ENCODE peak calls at places on chromosome 4, in ten cellular contexts. X is epithelial cell of proximal tubule, Q is AG10803, R is HCT116, B is sigmoid colon, K is fibroblast of pulmonary artery, Z is psoas muscle, C is AG04450, V is right cardiac atrium, T is kidney. A is an unnamed sample.

GRCh38 chr4:13484749-13485345 is 707 bp upstream of the RAB28 start:
- DNase-seq in X (no peak), Q (peak; percentile 20), R (peak; percentile 16), B (no peak), K (peak; percentile 62), Z (no peak), C (no peak), V (no peak), T (no peak), A (no peak)

GRCh38 chr4:2259541-2260267 is 2.2 kb downstream of the MXD4 start:
- DNase-seq in X (no peak), Q (no peak), R (no peak), B (peak; percentile 68), K (no peak), Z (peak; percentile 12), C (no peak), V (peak; percentile 52), T (no peak), A (no peak)

GRCh38 chr4:30863031-30863430 is 142.9 kb downstream of the PCDH7 start:
- DNase-seq in X (no peak), Q (peak; percentile 8), R (no peak), B (no peak), K (peak; percentile 86), Z (no peak), C (no peak), V (no peak), T (no peak), A (no peak)

GRCh38 chr4:55768291-55768690 is 51.3 kb upstream of the EXOC1L start:
- DNase-seq in X (no peak), Q (peak; percentile 80), R (no peak), B (no peak), K (peak; percentile 95), Z (no peak), C (peak; percentile 27), V (no peak), T (no peak), A (no peak)

GRCh38 chr4:6896035-6896434 is 13.6 kb upstream of the TBC1D14 start:
- DNase-seq in X (no peak), Q (no peak), R (no peak), B (no peak), K (no peak), Z (no peak), C (no peak), V (no peak), T (no peak), A (no peak)

GRCh38 chr4:40713798-40714197 is 36.0 kb upstream of the NSUN7 start:
- DNase-seq in X (no peak), Q (no peak), R (no peak), B (no peak), K (no peak), Z (no peak), C (no peak), V (no peak), T (no peak), A (no peak)

GRCh38 chr4:1225272-1226166 is 23.4 kb downstream of the CTBP1 start:
- DNase-seq in X (no peak), Q (no peak), R (no peak), B (no peak), K (no peak), Z (no peak), C (no peak), V (no peak), T (no peak), A (no peak)

GRCh38 chr4:32073542-32073941 is 1353.4 kb downstream of the PCDH7 start:
- DNase-seq in X (no peak), Q (no peak), R (no peak), B (no peak), K (no peak), Z (no peak), C (no peak), V (no peak), T (no peak), A (no peak)

GRCh38 chr4:64359496-64359895 is 49.8 kb downstream of the TECRL start:
- DNase-seq in X (no peak), Q (no peak), R (no peak), B (no peak), K (no peak), Z (no peak), C (no peak), V (no peak), T (no peak), A (no peak)

GRCh38 chr4:13415068-13415785 is 68.9 kb downstream of the RAB28 start:
- DNase-seq in X (no peak), Q (no peak), R (no peak), B (no peak), K (peak; percentile 34), Z (no peak), C (no peak), V (peak; percentile 68), T (no peak), A (no peak)

GRCh38 chr4:20844311-20844710 is 144.1 kb downstream of the PACRGL start:
- DNase-seq in X (no peak), Q (no peak), R (no peak), B (no peak), K (no peak), Z (no peak), C (no peak), V (no peak), T (no peak), A (no peak)

GRCh38 chr4:6196871-6197270 is 3.5 kb downstream of the JAKMIP1 start:
- DNase-seq in X (no peak), Q (no peak), R (no peak), B (peak; percentile 44), K (no peak), Z (no peak), C (no peak), V (no peak), T (peak; percentile 15), A (no peak)

GRCh38 chr4:61336911-61337310 is 136.8 kb downstream of the ADGRL3 start:
- DNase-seq in X (no peak), Q (no peak), R (no peak), B (no peak), K (no peak), Z (no peak), C (no peak), V (no peak), T (no peak), A (no peak)

DNA sequence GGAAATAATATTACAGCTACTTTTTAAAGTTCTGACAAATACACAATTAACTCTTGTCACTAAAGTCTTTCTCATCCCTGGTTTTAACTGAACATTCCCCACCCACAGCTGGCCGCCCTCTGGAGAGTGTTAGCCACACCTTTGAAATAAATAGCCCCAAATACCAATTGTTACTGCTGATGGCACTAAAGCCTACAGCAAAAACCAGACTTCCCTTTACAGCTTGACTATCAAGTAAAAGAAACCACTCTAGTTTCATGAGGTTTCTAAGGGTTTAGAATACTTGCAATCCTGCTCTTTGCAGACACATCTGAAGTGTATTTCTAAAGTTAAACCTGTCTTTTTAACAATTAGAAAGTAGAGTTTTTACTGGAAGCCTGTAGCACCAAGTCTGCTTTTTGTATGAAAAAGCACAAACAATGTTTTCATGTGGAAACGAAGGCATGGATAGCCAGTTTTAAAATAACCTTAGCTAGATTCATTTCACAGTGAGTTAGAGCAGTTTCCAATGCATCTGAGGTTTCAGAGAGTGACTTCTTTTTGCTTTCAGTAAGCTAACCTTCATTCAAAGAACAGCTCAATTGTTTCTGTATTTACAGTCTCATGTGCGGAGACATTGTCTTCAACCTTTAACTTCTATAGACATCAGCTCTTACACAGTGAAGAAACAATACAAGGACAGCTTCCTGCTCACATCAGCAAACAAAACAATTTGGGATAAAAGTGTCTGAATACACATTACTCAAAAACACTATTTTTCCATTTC is 164.8 kb upstream of the VEGFC start:
- DNase-seq in X (no peak), Q (no peak), R (no peak), B (no peak), K (no peak), Z (no peak), C (no peak), V (no peak), T (no peak), A (no peak)
- H3K4me3 ChIP-seq in X (no peak overlapping the region), Q (no peak overlapping the region), R (no peak overlapping the region), B (no peak overlapping the region), K (no peak overlapping the region), Z (no peak overlapping the region), C (no peak overlapping the region), V (no peak overlapping the region), T (no peak overlapping the region), A (no peak overlapping the region)

DNA sequence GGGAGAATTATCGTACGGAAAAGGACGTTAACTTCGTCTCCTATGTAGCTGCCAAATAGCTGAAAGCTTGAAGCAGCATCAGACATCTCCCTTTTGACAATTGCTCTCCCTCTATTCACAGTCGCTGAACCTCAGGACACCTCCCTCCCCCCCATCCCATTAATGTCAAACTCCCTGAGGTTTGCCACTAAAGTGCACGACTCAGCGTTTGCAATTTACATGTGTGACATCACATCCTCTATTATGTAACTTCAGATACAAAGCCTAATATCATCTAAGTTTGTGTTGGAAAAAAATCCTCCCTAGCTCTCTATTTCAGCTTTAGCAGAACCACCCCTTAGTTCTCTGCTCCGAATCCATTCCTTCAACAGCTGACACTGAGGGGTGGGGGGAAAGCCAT is 5.5 kb upstream of the NR3C2 start:
- DNase-seq in X (no peak), Q (no peak), R (no peak), B (no peak), K (peak; percentile 21), Z (no peak), C (no peak), V (no peak), T (no peak), A (no peak)
- H3K4me3 ChIP-seq in X (no peak overlapping the region), Q (no peak overlapping the region), R (no peak overlapping the region), B (no peak overlapping the region), K (no peak overlapping the region), Z (peak overlapping the region; percentile 29), C (no peak overlapping the region), V (peak overlapping the region; percentile 37), T (no peak overlapping the region), A (no peak overlapping the region)

DNA sequence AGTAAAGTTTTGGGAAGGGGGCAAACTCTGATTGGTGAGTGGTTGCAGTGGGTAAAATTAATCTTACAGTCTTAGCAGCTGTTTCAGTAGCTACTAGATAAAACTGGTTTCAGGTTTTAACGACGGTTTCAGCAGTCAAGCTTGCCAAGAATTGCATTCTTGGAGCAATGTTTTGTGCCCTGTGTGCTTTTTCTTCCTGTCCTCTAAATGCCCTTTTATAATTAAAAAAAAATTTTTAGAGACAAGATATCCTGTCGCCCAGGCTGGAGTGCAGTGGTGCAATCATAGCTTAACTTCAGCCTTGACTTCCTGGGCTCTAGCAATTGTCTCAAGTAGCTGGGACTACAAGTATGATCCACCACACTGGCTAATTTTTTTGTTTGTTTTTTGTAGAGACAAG is 6.3 kb upstream of the PPEF2 start:
- DNase-seq in X (no peak), Q (peak; percentile 3), R (no peak), B (no peak), K (peak; percentile 29), Z (no peak), C (no peak), V (no peak), T (no peak), A (no peak)
- H3K4me3 ChIP-seq in X (no peak overlapping the region), Q (no peak overlapping the region), R (no peak overlapping the region), B (no peak overlapping the region), K (no peak overlapping the region), Z (no peak overlapping the region), C (no peak overlapping the region), V (no peak overlapping the region), T (peak overlapping the region; percentile 29), A (no peak overlapping the region)

GRCh38 chr4:3341760-3342159 is 48.9 kb downstream of the RGS12 start:
- DNase-seq in X (no peak), Q (no peak), R (no peak), B (no peak), K (no peak), Z (no peak), C (no peak), V (no peak), T (no peak), A (no peak)
- H3K4me3 ChIP-seq in X (no peak overlapping the region), Q (no peak overlapping the region), R (no peak overlapping the region), B (no peak overlapping the region), K (no peak overlapping the region), Z (no peak overlapping the region), C (peak overlapping the region; percentile 20), V (no peak overlapping the region), T (no peak overlapping the region), A (no peak overlapping the region)

A was measured in LNCaP clone FGC.